ENCODE peak calls at places on chromosomes 16 and 17, in seven cellular contexts. A is A549, F is NB4, G is spleen, O is body of pancreas, N is heart left ventricle, U is uterus. P is an unnamed sample.

GRCh38 chr17:78291944-78292910 is 60.8 kb downstream of the TMEM235 start:
- DNase-seq in A (no peak), F (no peak), G (no peak), O (no peak), N (peak), U (no peak), P (no peak)

GRCh38 chr17:44887971-44888955 is 11.0 kb downstream of the EFTUD2 start:
- DNase-seq in A (no peak), F (no peak), G (no peak), O (no peak), N (no peak), U (no peak), P (no peak)

GRCh38 chr17:75087558-75088453 is at the start of gene SLC16A5:
- DNase-seq in A (peak), F (peak), G (peak), O (peak), N (peak), U (peak), P (peak)

GRCh38 chr17:81513669-81514484 is 1.3 kb upstream of the ACTG1 start:
- DNase-seq in A (peak), F (peak), G (peak), O (peak), N (peak), U (peak), P (peak)

GRCh38 chr16:84117482-84117843 is 721 bp upstream of the MBTPS1 start:
- DNase-seq in A (peak), F (no peak), G (no peak), O (peak), N (no peak), U (no peak), P (no peak)

GRCh38 chr17:72030067-72030899 is 90.5 kb upstream of the SOX9 start:
- DNase-seq in A (peak), F (peak), G (no peak), O (peak), N (peak), U (peak), P (no peak)

GRCh38 chr16:88131256-88131655 is 180.0 kb downstream of the BANP start:
- DNase-seq in A (no peak), F (no peak), G (no peak), O (no peak), N (no peak), U (no peak), P (no peak)

GRCh38 chr17:68248886-68249872 is 1.3 kb downstream of the AMZ2 start:
- DNase-seq in A (no peak), F (peak), G (no peak), O (no peak), N (no peak), U (no peak), P (no peak)

GRCh38 chr17:39209317-39210092 is 9.4 kb downstream of the RPL19 start:
- DNase-seq in A (no peak), F (peak), G (peak), O (peak), N (peak), U (peak), P (peak)

GRCh38 chr16:56909484-56910113 is 22.3 kb upstream of the HERPUD1 start:
- DNase-seq in A (no peak), F (no peak), G (no peak), O (no peak), N (no peak), U (no peak), P (no peak)

GRCh38 chr16:30947533-30948086 is 1.3 kb upstream of the ORAI3 start:
- DNase-seq in A (no peak), F (no peak), G (no peak), O (no peak), N (no peak), U (no peak), P (no peak)
- TF ChIP-seq CTCF in A (no peak), F (no peak), G (no peak), O (no peak), N (no peak), U (no peak), P (no peak)

GRCh38 chr17:3888343-3889171 is 4.3 kb downstream of the CAMKK1 start:
- DNase-seq in A (no peak), F (no peak), G (no peak), O (peak), N (peak), U (peak), P (peak)
- TF ChIP-seq POLR2A in A (no peak), F (no peak), G (no peak), O (no peak), N (peak), U (peak), P (no peak)

GRCh38 chr17:37292429-37293139 is 83.2 kb upstream of the C17orf78 start:
- DNase-seq in A (no peak), F (peak), G (no peak), O (peak), N (no peak), U (no peak), P (no peak)
- TF ChIP-seq CTCF in A (no peak), F (no peak), G (no peak), O (no peak), N (no peak), U (no peak), P (no peak)

GRCh38 chr17:76384222-76384986 is at the start of gene SPHK1:
- DNase-seq in A (peak), F (peak), G (peak), O (peak), N (peak), U (peak), P (peak)
- TF ChIP-seq POLR2A in A (peak), F (peak), G (no peak), O (peak), N (peak), U (peak), P (no peak)

DNA sequence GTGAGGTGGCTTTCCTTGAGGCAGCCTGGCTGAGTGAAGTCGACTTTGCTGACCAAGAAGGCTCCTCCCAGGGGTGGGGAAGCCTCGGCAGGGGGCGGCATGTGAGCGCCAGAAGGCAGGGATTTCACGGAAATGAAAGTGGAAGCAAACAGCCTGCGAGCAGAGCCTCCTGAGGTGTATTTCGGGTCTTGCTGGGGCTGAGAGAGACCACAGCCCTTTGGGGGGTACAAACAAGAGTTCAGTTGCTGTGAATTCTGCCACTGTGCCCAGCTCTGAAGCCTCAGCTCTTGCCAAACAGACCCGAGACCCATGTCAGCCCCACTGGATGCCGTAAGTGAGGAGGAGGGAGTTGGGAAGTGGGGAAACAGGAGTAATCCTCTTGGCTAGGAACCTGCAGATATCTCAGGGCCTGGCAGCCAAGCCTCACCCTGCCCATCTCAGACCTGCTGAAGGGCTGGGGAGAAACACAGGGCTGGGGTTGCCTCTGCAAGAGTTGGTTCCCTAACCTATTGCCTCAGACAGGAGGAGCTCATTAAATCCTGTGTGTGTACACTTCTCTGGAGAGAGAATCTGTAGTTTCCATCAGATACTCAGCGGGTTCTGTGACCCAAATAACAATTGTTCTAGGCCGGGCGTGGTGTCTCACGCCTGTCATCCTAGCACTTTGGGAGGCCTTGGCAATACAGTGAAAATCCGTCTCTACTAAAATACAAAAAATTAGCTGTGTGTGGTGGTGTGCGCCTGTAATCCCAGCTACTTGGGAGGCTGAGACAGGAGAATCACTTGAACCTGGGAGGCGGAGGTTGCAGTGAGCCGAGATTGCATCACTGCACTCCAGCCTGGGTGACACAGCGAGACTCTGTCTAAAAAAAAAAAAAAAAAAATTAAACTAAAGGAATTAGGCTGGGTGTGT is at the start of gene IFI35:
- DNase-seq in A (peak), F (peak), G (peak), O (peak), N (peak), U (peak), P (peak)
- TF ChIP-seq CTCF in A (peak), F (peak), G (peak), O (peak), N (peak), U (peak), P (no peak)

DNA sequence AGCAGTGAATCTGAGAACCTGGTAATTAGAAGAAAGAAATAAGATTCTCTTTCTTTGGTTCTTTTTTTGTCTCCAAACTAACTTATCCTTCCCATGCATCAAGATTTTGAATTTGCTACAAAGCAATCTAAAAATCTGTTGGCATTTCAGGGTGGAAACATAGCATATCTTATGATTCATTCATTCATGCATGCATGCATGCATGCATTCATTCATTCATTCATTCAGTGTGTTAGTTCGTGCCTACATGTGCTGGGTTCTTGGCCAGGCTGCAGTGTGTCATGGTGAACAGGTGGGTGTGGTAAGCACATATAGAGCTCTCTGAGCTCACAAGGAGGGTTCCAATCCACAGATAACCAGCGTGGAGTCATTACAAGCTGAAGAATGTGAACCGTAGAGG is 410.5 kb downstream of the CPPED1 start:
- DNase-seq in A (no peak), F (no peak), G (no peak), O (no peak), N (no peak), U (no peak), P (no peak)
- TF ChIP-seq POLR2A in A (no peak), F (no peak), G (no peak), O (no peak), N (no peak), U (no peak), P (no peak)

GRCh38 chr16:27267037-27267677 is 1.4 kb downstream of the NSMCE1 start:
- DNase-seq in A (no peak), F (peak), G (no peak), O (no peak), N (no peak), U (no peak), P (no peak)

GRCh38 chr16:27270389-27270788 is 1.8 kb upstream of the NSMCE1 start:
- DNase-seq in A (no peak), F (no peak), G (no peak), O (no peak), N (no peak), U (no peak), P (no peak)

GRCh38 chr16:27265982-27266381 is 2.6 kb downstream of the NSMCE1 start:
- DNase-seq in A (no peak), F (no peak), G (no peak), O (no peak), N (no peak), U (no peak), P (no peak)

GRCh38 chr16:27269300-27270150 is 953 bp upstream of the NSMCE1 start:
- DNase-seq in A (no peak), F (no peak), G (no peak), O (no peak), N (no peak), U (no peak), P (no peak)

GRCh38 chr16:27268376-27269299 is at the start of gene NSMCE1:
- DNase-seq in A (peak), F (peak), G (peak), O (peak), N (peak), U (peak), P (peak)
- TF ChIP-seq CTCF in A (no peak), F (no peak), G (peak), O (no peak), N (peak), U (peak), P (peak)

P was measured in sigmoid colon.